ENCODE peak calls at places on chromosomes 1 and 21, in ten cellular contexts. P, V, A, E, C, S, U, D, Y and G are unnamed samples.

GRCh38 chr1:155051777-155052398 is 772 bp downstream of the ADAM15 start:
- DNase-seq in P (no peak), V (peak; percentile 8), A (peak; percentile 81), E (peak; percentile 62), C (peak; percentile 47), S (no peak), U (peak; percentile 69), D (peak; percentile 44), Y (peak; percentile 48), G (no peak)

GRCh38 chr21:35974801-35975200 is 85.5 kb downstream of the SETD4 start:
- DNase-seq in P (no peak), V (peak; percentile 22), A (no peak), E (no peak), C (no peak), S (no peak), U (no peak), D (no peak), Y (no peak), G (no peak)

GRCh38 chr1:206544562-206545257 is 37.4 kb downstream of the RASSF5 start:
- DNase-seq in P (peak; percentile 84), V (peak; percentile 42), A (peak; percentile 72), E (peak; percentile 74), C (peak; percentile 87), S (peak; percentile 90), U (peak; percentile 82), D (peak; percentile 87), Y (no peak), G (no peak)

GRCh38 chr1:70990460-70991253 is 57.0 kb downstream of the PTGER3 start:
- DNase-seq in P (no peak), V (no peak), A (no peak), E (no peak), C (no peak), S (no peak), U (no peak), D (no peak), Y (no peak), G (no peak)

GRCh38 chr1:178684542-178685000 is 40.5 kb upstream of the RALGPS2 start:
- DNase-seq in P (no peak), V (peak; percentile 96), A (no peak), E (no peak), C (no peak), S (no peak), U (no peak), D (no peak), Y (no peak), G (peak; percentile 92)

GRCh38 chr1:109603229-109603628 is 16.2 kb downstream of the GNAT2 start:
- DNase-seq in P (no peak), V (no peak), A (no peak), E (no peak), C (no peak), S (no peak), U (no peak), D (no peak), Y (no peak), G (no peak)

GRCh38 chr21:31119199-31119598 is 80.9 kb upstream of the KRTAP19-8 start:
- DNase-seq in P (no peak), V (no peak), A (no peak), E (no peak), C (no peak), S (no peak), U (no peak), D (no peak), Y (no peak), G (no peak)

GRCh38 chr1:212915245-212916091 is 34.9 kb upstream of the VASH2 start:
- DNase-seq in P (no peak), V (peak; percentile 79), A (no peak), E (peak; percentile 40), C (peak; percentile 53), S (no peak), U (no peak), D (no peak), Y (no peak), G (no peak)

GRCh38 chr1:35319988-35320713 is 51.6 kb downstream of the ZMYM4 start:
- DNase-seq in P (no peak), V (peak; percentile 5), A (no peak), E (no peak), C (no peak), S (no peak), U (no peak), D (no peak), Y (no peak), G (no peak)

GRCh38 chr1:3717041-3717714 is 35.1 kb upstream of the CCDC27 start:
- DNase-seq in P (no peak), V (no peak), A (no peak), E (no peak), C (no peak), S (no peak), U (no peak), D (no peak), Y (peak; percentile 86), G (no peak)

GRCh38 chr1:84353665-84354064 is 44.6 kb upstream of the DNASE2B start:
- DNase-seq in P (no peak), V (peak; percentile 85), A (no peak), E (no peak), C (peak; percentile 63), S (no peak), U (no peak), D (no peak), Y (no peak), G (no peak)

GRCh38 chr1:209587778-209588177 is 4.3 kb downstream of the CAMK1G start:
- DNase-seq in P (no peak), V (no peak), A (no peak), E (no peak), C (peak; percentile 29), S (no peak), U (no peak), D (no peak), Y (no peak), G (no peak)

GRCh38 chr1:230268371-230269170 is 157.6 kb downstream of the PGBD5 start:
- DNase-seq in P (peak; percentile 25), V (peak; percentile 84), A (peak; percentile 34), E (peak; percentile 39), C (peak; percentile 71), S (peak; percentile 33), U (peak; percentile 73), D (no peak), Y (no peak), G (no peak)

GRCh38 chr1:47941609-47942237 is 55.5 kb downstream of the TRABD2B start:
- DNase-seq in P (no peak), V (no peak), A (no peak), E (no peak), C (no peak), S (no peak), U (no peak), D (no peak), Y (no peak), G (no peak)

GRCh38 chr21:46221664-46222435 is 6.7 kb downstream of the LSS start:
- DNase-seq in P (no peak), V (no peak), A (no peak), E (no peak), C (peak; percentile 17), S (no peak), U (no peak), D (no peak), Y (no peak), G (no peak)

DNA sequence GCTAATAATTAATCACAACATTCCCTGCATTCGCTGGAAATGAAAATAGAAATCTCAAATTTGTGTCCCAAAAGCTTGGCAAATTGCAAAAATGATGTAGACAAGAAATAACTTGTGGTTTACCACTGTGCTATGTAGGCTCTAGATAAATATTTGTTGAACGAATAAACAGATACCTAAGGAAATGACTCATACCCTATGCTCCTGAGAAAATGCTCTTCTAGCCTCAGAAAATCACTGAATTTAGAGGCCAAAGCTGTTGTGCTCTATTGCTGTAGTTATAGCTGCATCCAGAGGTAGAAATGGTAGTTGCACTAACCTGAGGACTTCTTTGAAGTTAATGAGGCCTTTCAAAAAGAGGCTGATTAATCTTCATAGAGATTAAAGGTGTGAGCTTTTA is 142.0 kb upstream of the ZNHIT6 start:
- DNase-seq in P (no peak), V (peak; percentile 91), A (no peak), E (no peak), C (no peak), S (no peak), U (no peak), D (no peak), Y (no peak), G (peak; percentile 87)
- TF ChIP-seq CTCF in P (no peak), V (peak; percentile 51), A (no peak), E (no peak), C (no peak), S (no peak), U (no peak), D (no peak), Y (no peak), G (peak; percentile 54)

DNA sequence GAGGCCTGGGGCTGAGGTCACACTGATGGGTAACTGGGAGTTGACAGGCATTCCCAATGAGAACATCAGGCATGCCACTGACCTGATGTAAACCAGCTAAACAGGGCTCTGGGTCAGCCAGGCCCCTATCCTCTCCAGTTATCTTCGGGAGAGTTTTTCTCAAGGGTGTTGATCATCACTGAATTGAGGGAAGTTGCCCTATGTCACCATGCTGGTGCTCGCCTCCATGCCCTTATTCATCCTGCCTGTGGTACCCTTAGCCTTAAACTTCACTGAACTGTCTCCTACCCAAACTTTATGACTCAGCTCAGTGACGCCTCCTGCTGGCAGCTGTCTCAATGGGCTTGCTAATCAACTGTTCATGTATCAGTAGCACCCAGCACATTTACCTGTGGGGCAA is 80.7 kb upstream of the TNR start:
- DNase-seq in P (no peak), V (no peak), A (no peak), E (no peak), C (peak; percentile 23), S (no peak), U (no peak), D (no peak), Y (no peak), G (no peak)
- TF ChIP-seq CTCF in P (peak; percentile 24), V (no peak), A (no peak), E (no peak), C (no peak), S (peak; percentile 31), U (no peak), D (no peak), Y (no peak), G (no peak)

DNA sequence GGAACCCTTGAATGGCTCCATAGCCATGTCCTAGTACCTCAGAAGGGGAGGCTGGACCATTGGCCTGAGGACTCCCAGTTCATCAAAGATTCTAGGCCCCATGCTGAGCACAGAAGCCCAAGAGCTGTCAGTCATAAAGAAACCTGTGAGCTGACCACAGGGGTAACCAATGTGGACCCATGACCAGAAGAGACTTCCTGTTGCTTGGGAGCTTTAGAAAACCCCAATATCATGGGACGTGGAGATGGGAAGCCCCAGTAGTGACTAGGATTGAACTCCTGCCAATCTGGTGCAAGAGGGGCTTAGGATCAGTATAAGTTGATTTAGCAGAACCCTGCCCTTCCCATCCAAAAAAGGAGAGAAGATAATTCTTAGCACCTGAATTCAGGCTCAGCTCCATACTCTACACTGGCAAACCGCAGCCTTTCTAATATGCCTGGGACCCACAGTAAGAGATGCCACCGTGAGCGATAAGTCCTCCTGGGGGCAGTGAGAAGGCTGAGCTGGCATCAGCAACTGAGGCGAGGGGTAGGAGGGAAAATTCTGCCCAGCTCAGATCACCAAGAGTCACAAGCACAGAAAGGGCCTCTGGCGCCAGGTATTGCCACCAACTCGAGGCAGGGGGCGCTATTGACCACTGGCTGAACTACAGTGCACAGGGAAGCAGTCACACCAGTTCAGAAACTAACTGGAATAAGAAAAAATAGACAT is 108.9 kb downstream of the CAPN8 start:
- DNase-seq in P (peak; percentile 55), V (peak; percentile 15), A (peak; percentile 57), E (no peak), C (peak; percentile 73), S (peak; percentile 48), U (peak; percentile 71), D (no peak), Y (no peak), G (no peak)
- TF ChIP-seq CTCF in P (peak; percentile 73), V (peak; percentile 54), A (peak; percentile 48), E (no peak), C (peak; percentile 57), S (peak; percentile 68), U (peak; percentile 46), D (no peak), Y (peak; percentile 39), G (peak; percentile 46)

GRCh38 chr1:29698033-29698432 is 461.7 kb downstream of the PTPRU start:
- DNase-seq in P (peak; percentile 34), V (peak; percentile 66), A (peak; percentile 43), E (no peak), C (no peak), S (peak; percentile 65), U (no peak), D (no peak), Y (no peak), G (no peak)
- TF ChIP-seq CTCF in P (peak; percentile 58), V (peak; percentile 88), A (peak; percentile 13), E (no peak), C (peak; percentile 30), S (peak; percentile 62), U (no peak), D (no peak), Y (no peak), G (peak; percentile 86)